ENCODE peak calls at places on chromosomes 7 and 10, in ten cellular contexts. Z, C, Q, T, N, F, P, E, Y and R are unnamed samples.

GRCh38 chr10:124152139-124152780 is 58.9 kb upstream of the CHST15 start:
- DNase-seq in Z (peak), C (peak), Q (peak), T (no peak), N (no peak), F (peak), P (no peak), E (no peak), Y (peak), R (no peak)

GRCh38 chr10:22042557-22043326 is 39.2 kb upstream of the DNAJC1 start:
- DNase-seq in Z (peak), C (peak), Q (no peak), T (no peak), N (no peak), F (peak), P (no peak), E (no peak), Y (peak), R (no peak)

GRCh38 chr10:114603943-114604342 is 54.1 kb downstream of the ABLIM1 start:
- DNase-seq in Z (peak), C (peak), Q (no peak), T (no peak), N (no peak), F (no peak), P (no peak), E (no peak), Y (peak), R (no peak)

GRCh38 chr7:1608318-1608717 is 38.5 kb upstream of the PSMG3 start:
- DNase-seq in Z (no peak), C (no peak), Q (no peak), T (no peak), N (no peak), F (no peak), P (no peak), E (no peak), Y (no peak), R (no peak)

GRCh38 chr10:116084166-116084565 is 188.8 kb downstream of the GFRA1 start:
- DNase-seq in Z (no peak), C (peak), Q (no peak), T (no peak), N (no peak), F (no peak), P (no peak), E (no peak), Y (no peak), R (no peak)

GRCh38 chr10:69715156-69715898 is 85.3 kb downstream of the FAM241B start:
- DNase-seq in Z (peak), C (peak), Q (no peak), T (no peak), N (no peak), F (no peak), P (no peak), E (no peak), Y (peak), R (no peak)

GRCh38 chr7:32937344-32938174 is 19.7 kb upstream of the FKBP9 start:
- DNase-seq in Z (peak), C (no peak), Q (peak), T (no peak), N (no peak), F (peak), P (peak), E (no peak), Y (peak), R (no peak)

GRCh38 chr10:101123085-101123814 is 7.8 kb upstream of the TLX1 start:
- DNase-seq in Z (no peak), C (no peak), Q (no peak), T (no peak), N (no peak), F (no peak), P (no peak), E (no peak), Y (no peak), R (no peak)

GRCh38 chr10:86413046-86413728 is 46.6 kb upstream of the GRID1 start:
- DNase-seq in Z (peak), C (peak), Q (no peak), T (no peak), N (no peak), F (no peak), P (no peak), E (no peak), Y (peak), R (no peak)

GRCh38 chr10:120262857-120263547 is 194.0 kb upstream of the PLPP4 start:
- DNase-seq in Z (no peak), C (no peak), Q (no peak), T (no peak), N (no peak), F (no peak), P (no peak), E (no peak), Y (no peak), R (no peak)

GRCh38 chr10:21724020-21724589 is 190.1 kb downstream of the MLLT10 start:
- DNase-seq in Z (peak), C (no peak), Q (no peak), T (no peak), N (no peak), F (no peak), P (no peak), E (no peak), Y (no peak), R (no peak)

GRCh38 chr10:49296826-49297225 is 2.1 kb upstream of the C10orf71 start:
- DNase-seq in Z (no peak), C (no peak), Q (no peak), T (no peak), N (no peak), F (no peak), P (no peak), E (no peak), Y (no peak), R (no peak)

GRCh38 chr7:68512466-68512865 is 1085.8 kb upstream of the AUTS2 start:
- DNase-seq in Z (no peak), C (no peak), Q (no peak), T (no peak), N (no peak), F (no peak), P (no peak), E (no peak), Y (no peak), R (no peak)

GRCh38 chr10:102773986-102774385 is 30.2 kb downstream of the WBP1L start:
- DNase-seq in Z (peak), C (no peak), Q (peak), T (no peak), N (no peak), F (no peak), P (no peak), E (no peak), Y (no peak), R (no peak)

GRCh38 chr10:48404646-48405045 is 98.2 kb downstream of the MAPK8 start:
- DNase-seq in Z (peak), C (no peak), Q (no peak), T (no peak), N (no peak), F (no peak), P (no peak), E (no peak), Y (peak), R (no peak)